ENCODE peak calls at places on chromosomes 16 and 17, in six cellular contexts. One of them, this sample, is unnamed.

GRCh38 chr17:2214887-2215615 is 88.5 kb downstream of the SMG6 start:
- DNase-seq in CD8-positive, alpha-beta T cell: no peak
- DNase-seq in HFF-Myc: no peak
- DNase-seq in transverse colon: peak
- DNase-seq in dorsolateral prefrontal cortex: no peak
- DNase-seq in body of pancreas: no peak
- DNase-seq in this sample: no peak

GRCh38 chr17:78940241-78940640 is 15.1 kb upstream of the TIMP2 start:
- DNase-seq in CD8-positive, alpha-beta T cell: no peak
- DNase-seq in HFF-Myc: no peak
- DNase-seq in transverse colon: no peak
- DNase-seq in dorsolateral prefrontal cortex: no peak
- DNase-seq in body of pancreas: no peak
- DNase-seq in this sample: no peak

GRCh38 chr17:82031303-82031884 is at the start of gene RAC3:
- DNase-seq in CD8-positive, alpha-beta T cell: no peak
- DNase-seq in HFF-Myc: no peak
- DNase-seq in transverse colon: no peak
- DNase-seq in dorsolateral prefrontal cortex: no peak
- DNase-seq in body of pancreas: no peak
- DNase-seq in this sample: no peak

GRCh38 chr17:31677681-31678080 is 181.4 kb downstream of the COPRS start:
- DNase-seq in CD8-positive, alpha-beta T cell: no peak
- DNase-seq in HFF-Myc: no peak
- DNase-seq in transverse colon: no peak
- DNase-seq in dorsolateral prefrontal cortex: no peak
- DNase-seq in body of pancreas: no peak
- DNase-seq in this sample: no peak

GRCh38 chr16:13070268-13070667 is 168.9 kb downstream of the SHISA9 start:
- DNase-seq in CD8-positive, alpha-beta T cell: no peak
- DNase-seq in HFF-Myc: no peak
- DNase-seq in transverse colon: no peak
- DNase-seq in dorsolateral prefrontal cortex: peak
- DNase-seq in body of pancreas: peak
- DNase-seq in this sample: no peak

GRCh38 chr17:10127819-10128375 is 70.5 kb downstream of the GAS7 start:
- DNase-seq in CD8-positive, alpha-beta T cell: no peak
- DNase-seq in HFF-Myc: peak
- DNase-seq in transverse colon: peak
- DNase-seq in dorsolateral prefrontal cortex: peak
- DNase-seq in body of pancreas: peak
- DNase-seq in this sample: peak

GRCh38 chr16:57640612-57641011 is 12.2 kb downstream of the ADGRG1 start:
- DNase-seq in CD8-positive, alpha-beta T cell: no peak
- DNase-seq in HFF-Myc: no peak
- DNase-seq in transverse colon: no peak
- DNase-seq in dorsolateral prefrontal cortex: no peak
- DNase-seq in body of pancreas: peak
- DNase-seq in this sample: no peak

GRCh38 chr16:89456412-89456811 is 33.9 kb downstream of the ANKRD11 start:
- DNase-seq in CD8-positive, alpha-beta T cell: no peak
- DNase-seq in HFF-Myc: no peak
- DNase-seq in transverse colon: no peak
- DNase-seq in dorsolateral prefrontal cortex: no peak
- DNase-seq in body of pancreas: no peak
- DNase-seq in this sample: no peak

GRCh38 chr16:54277845-54278703 is 8.5 kb downstream of the IRX3 start:
- DNase-seq in CD8-positive, alpha-beta T cell: no peak
- DNase-seq in HFF-Myc: no peak
- DNase-seq in transverse colon: no peak
- DNase-seq in dorsolateral prefrontal cortex: no peak
- DNase-seq in body of pancreas: no peak
- DNase-seq in this sample: no peak

GRCh38 chr16:28933176-28933575 is 1.4 kb downstream of the CD19 start:
- DNase-seq in CD8-positive, alpha-beta T cell: no peak
- DNase-seq in HFF-Myc: no peak
- DNase-seq in transverse colon: no peak
- DNase-seq in dorsolateral prefrontal cortex: no peak
- DNase-seq in body of pancreas: no peak
- DNase-seq in this sample: no peak

GRCh38 chr16:58658796-58659211 is 25.8 kb downstream of the SLC38A7 start:
- DNase-seq in CD8-positive, alpha-beta T cell: no peak
- DNase-seq in HFF-Myc: no peak
- DNase-seq in transverse colon: no peak
- DNase-seq in dorsolateral prefrontal cortex: no peak
- DNase-seq in body of pancreas: no peak
- DNase-seq in this sample: no peak

GRCh38 chr16:84881702-84882521 is 62.1 kb downstream of the CRISPLD2 start:
- DNase-seq in CD8-positive, alpha-beta T cell: no peak
- DNase-seq in HFF-Myc: peak
- DNase-seq in transverse colon: no peak
- DNase-seq in dorsolateral prefrontal cortex: no peak
- DNase-seq in body of pancreas: peak
- DNase-seq in this sample: peak

GRCh38 chr16:19396555-19397011 is 21.1 kb upstream of the TMC5 start:
- DNase-seq in CD8-positive, alpha-beta T cell: no peak
- DNase-seq in HFF-Myc: no peak
- DNase-seq in transverse colon: peak
- DNase-seq in dorsolateral prefrontal cortex: no peak
- DNase-seq in body of pancreas: peak
- DNase-seq in this sample: no peak

GRCh38 chr17:41486809-41487530 is 2.7 kb downstream of the KRT36 start:
- DNase-seq in CD8-positive, alpha-beta T cell: no peak
- DNase-seq in HFF-Myc: no peak
- DNase-seq in transverse colon: peak
- DNase-seq in dorsolateral prefrontal cortex: no peak
- DNase-seq in body of pancreas: peak
- DNase-seq in this sample: no peak

GRCh38 chr17:19867094-19867653 is 562 bp downstream of the ULK2 start:
- DNase-seq in CD8-positive, alpha-beta T cell: peak
- DNase-seq in HFF-Myc: no peak
- DNase-seq in transverse colon: peak
- DNase-seq in dorsolateral prefrontal cortex: peak
- DNase-seq in body of pancreas: peak
- DNase-seq in this sample: peak

GRCh38 chr17:31132977-31133376 is 38.2 kb downstream of the NF1 start:
- DNase-seq in CD8-positive, alpha-beta T cell: no peak
- DNase-seq in HFF-Myc: no peak
- DNase-seq in transverse colon: no peak
- DNase-seq in dorsolateral prefrontal cortex: no peak
- DNase-seq in body of pancreas: no peak
- DNase-seq in this sample: no peak

GRCh38 chr17:2814499-2815341 is 18.5 kb downstream of the RAP1GAP2 start:
- DNase-seq in CD8-positive, alpha-beta T cell: peak
- DNase-seq in HFF-Myc: no peak
- DNase-seq in transverse colon: peak
- DNase-seq in dorsolateral prefrontal cortex: no peak
- DNase-seq in body of pancreas: peak
- DNase-seq in this sample: no peak

GRCh38 chr16:54921229-54921824 is 9.3 kb upstream of the IRX5 start:
- DNase-seq in CD8-positive, alpha-beta T cell: no peak
- DNase-seq in HFF-Myc: no peak
- DNase-seq in transverse colon: no peak
- DNase-seq in dorsolateral prefrontal cortex: no peak
- DNase-seq in body of pancreas: no peak
- DNase-seq in this sample: no peak

GRCh38 chr16:30395155-30395991 is at the start of gene ZNF48:
- DNase-seq in CD8-positive, alpha-beta T cell: peak
- DNase-seq in HFF-Myc: no peak
- DNase-seq in transverse colon: peak
- DNase-seq in dorsolateral prefrontal cortex: peak
- DNase-seq in body of pancreas: peak
- DNase-seq in this sample: peak
- H3K4me3 ChIP-seq in CD8-positive, alpha-beta T cell: peak
- H3K4me3 ChIP-seq in HFF-Myc: peak
- H3K4me3 ChIP-seq in transverse colon: peak
- H3K4me3 ChIP-seq in dorsolateral prefrontal cortex: peak
- H3K4me3 ChIP-seq in body of pancreas: peak
- H3K4me3 ChIP-seq in this sample: peak

GRCh38 chr16:979859-980594 is 1.5 kb upstream of the SOX8 start:
- DNase-seq in CD8-positive, alpha-beta T cell: no peak
- DNase-seq in HFF-Myc: no peak
- DNase-seq in transverse colon: no peak
- DNase-seq in dorsolateral prefrontal cortex: peak
- DNase-seq in body of pancreas: no peak
- DNase-seq in this sample: no peak
- H3K4me3 ChIP-seq in CD8-positive, alpha-beta T cell: peak
- H3K4me3 ChIP-seq in HFF-Myc: peak
- H3K4me3 ChIP-seq in transverse colon: peak
- H3K4me3 ChIP-seq in dorsolateral prefrontal cortex: peak
- H3K4me3 ChIP-seq in body of pancreas: no peak
- H3K4me3 ChIP-seq in this sample: peak

DNA sequence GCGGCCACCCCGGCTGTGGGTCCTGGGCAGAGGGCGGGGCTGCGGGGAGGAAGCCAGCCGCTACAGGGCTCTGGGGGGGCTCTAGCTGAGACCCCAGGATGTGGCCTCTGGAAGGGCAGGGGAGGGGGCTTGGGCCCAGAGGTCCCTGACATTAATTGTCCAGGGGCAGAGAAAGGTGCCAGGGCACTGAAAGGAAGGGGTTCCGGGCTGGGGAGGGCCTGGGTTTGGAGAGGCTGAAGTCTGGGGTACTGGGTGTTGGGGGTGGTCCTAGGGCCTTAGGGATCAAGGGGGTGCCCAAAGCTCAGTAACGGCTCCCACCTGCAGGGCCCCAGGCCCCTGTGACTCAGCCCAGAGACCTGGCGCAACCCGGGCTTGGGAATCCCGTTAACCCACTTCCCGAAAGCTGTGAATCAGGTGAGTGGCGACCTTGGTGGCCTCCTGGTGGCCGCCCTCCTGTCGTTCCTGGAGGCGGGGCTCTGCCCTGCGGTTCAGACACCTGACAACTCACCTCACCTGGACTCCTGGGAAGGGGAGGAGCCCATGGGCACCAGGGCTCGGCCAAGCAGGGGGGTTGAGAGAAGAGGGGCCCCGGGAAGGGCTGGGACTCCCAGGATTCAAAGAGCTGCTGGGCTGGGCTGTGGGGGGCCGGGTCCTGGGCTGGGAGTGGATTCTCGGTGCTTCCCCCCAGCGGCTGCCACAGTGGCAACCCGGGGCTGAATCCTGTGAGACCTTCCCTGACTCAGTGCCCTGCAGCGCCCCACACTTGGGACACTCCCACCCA is 465 bp upstream of the PRSS22 start:
- DNase-seq in CD8-positive, alpha-beta T cell: no peak
- DNase-seq in HFF-Myc: no peak
- DNase-seq in transverse colon: peak
- DNase-seq in dorsolateral prefrontal cortex: no peak
- DNase-seq in body of pancreas: peak
- DNase-seq in this sample: no peak
- H3K4me3 ChIP-seq in CD8-positive, alpha-beta T cell: peak
- H3K4me3 ChIP-seq in HFF-Myc: no peak
- H3K4me3 ChIP-seq in transverse colon: peak
- H3K4me3 ChIP-seq in dorsolateral prefrontal cortex: no peak
- H3K4me3 ChIP-seq in body of pancreas: peak
- H3K4me3 ChIP-seq in this sample: no peak

GRCh38 chr16:30472328-30472942 is at the start of gene ITGAL:
- DNase-seq in CD8-positive, alpha-beta T cell: peak
- DNase-seq in HFF-Myc: no peak
- DNase-seq in transverse colon: peak
- DNase-seq in dorsolateral prefrontal cortex: no peak
- DNase-seq in body of pancreas: peak
- DNase-seq in this sample: no peak
- H3K4me3 ChIP-seq in CD8-positive, alpha-beta T cell: peak
- H3K4me3 ChIP-seq in HFF-Myc: no peak
- H3K4me3 ChIP-seq in transverse colon: no peak
- H3K4me3 ChIP-seq in dorsolateral prefrontal cortex: peak
- H3K4me3 ChIP-seq in body of pancreas: no peak
- H3K4me3 ChIP-seq in this sample: peak

GRCh38 chr16:9798474-9798873 is 383.8 kb downstream of the GRIN2A start:
- DNase-seq in CD8-positive, alpha-beta T cell: no peak
- DNase-seq in HFF-Myc: no peak
- DNase-seq in transverse colon: no peak
- DNase-seq in dorsolateral prefrontal cortex: no peak
- DNase-seq in body of pancreas: no peak
- DNase-seq in this sample: no peak

GRCh38 chr16:9793623-9794022 is 388.6 kb downstream of the GRIN2A start:
- DNase-seq in CD8-positive, alpha-beta T cell: no peak
- DNase-seq in HFF-Myc: no peak
- DNase-seq in transverse colon: no peak
- DNase-seq in dorsolateral prefrontal cortex: no peak
- DNase-seq in body of pancreas: no peak
- DNase-seq in this sample: no peak

GRCh38 chr16:9800180-9800738 is 382.0 kb downstream of the GRIN2A start:
- DNase-seq in CD8-positive, alpha-beta T cell: no peak
- DNase-seq in HFF-Myc: no peak
- DNase-seq in transverse colon: no peak
- DNase-seq in dorsolateral prefrontal cortex: no peak
- DNase-seq in body of pancreas: no peak
- DNase-seq in this sample: no peak

GRCh38 chr16:9798952-9799590 is 383.2 kb downstream of the GRIN2A start:
- DNase-seq in CD8-positive, alpha-beta T cell: no peak
- DNase-seq in HFF-Myc: no peak
- DNase-seq in transverse colon: no peak
- DNase-seq in dorsolateral prefrontal cortex: no peak
- DNase-seq in body of pancreas: no peak
- DNase-seq in this sample: no peak

GRCh38 chr16:9797306-9797705 is 384.9 kb downstream of the GRIN2A start:
- DNase-seq in CD8-positive, alpha-beta T cell: no peak
- DNase-seq in HFF-Myc: no peak
- DNase-seq in transverse colon: no peak
- DNase-seq in dorsolateral prefrontal cortex: no peak
- DNase-seq in body of pancreas: no peak
- DNase-seq in this sample: no peak
- H3K4me3 ChIP-seq in CD8-positive, alpha-beta T cell: no peak
- H3K4me3 ChIP-seq in HFF-Myc: no peak
- H3K4me3 ChIP-seq in transverse colon: no peak
- H3K4me3 ChIP-seq in dorsolateral prefrontal cortex: no peak
- H3K4me3 ChIP-seq in body of pancreas: no peak
- H3K4me3 ChIP-seq in this sample: no peak

This sample was measured in tibial nerve.